ENCODE peak calls at places on chromosome 9, in eight cellular contexts. One of them, this sample, is unnamed.

GRCh38 chr9:134475051-134475790 is 149.0 kb downstream of the RXRA start:
- DNase-seq in AML-193: no peak
- DNase-seq in CD4-positive, CD25-positive, alpha-beta regulatory T cell: peak; percentile 44
- DNase-seq in stimulated activated CD4-positive, alpha-beta T cell treated with anti-CD3 and anti-CD28 coated beads, Interleukin-15, amount 100 ng/mL, for 1 hour: peak; percentile 11
- DNase-seq in frontal cortex: no peak
- DNase-seq in D721Med: no peak
- DNase-seq in fibroblast of lung: peak; percentile 85
- DNase-seq in HFFc6: peak; percentile 85
- DNase-seq in this sample: no peak

GRCh38 chr9:115127191-115127817 is 9.3 kb upstream of the TNC start:
- DNase-seq in AML-193: no peak
- DNase-seq in CD4-positive, CD25-positive, alpha-beta regulatory T cell: no peak
- DNase-seq in stimulated activated CD4-positive, alpha-beta T cell treated with anti-CD3 and anti-CD28 coated beads, Interleukin-15, amount 100 ng/mL, for 1 hour: no peak
- DNase-seq in frontal cortex: no peak
- DNase-seq in D721Med: no peak
- DNase-seq in fibroblast of lung: peak; percentile 63
- DNase-seq in HFFc6: no peak
- DNase-seq in this sample: no peak

GRCh38 chr9:2727966-2728613 is 10.8 kb downstream of the KCNV2 start:
- DNase-seq in AML-193: peak; percentile 32
- DNase-seq in CD4-positive, CD25-positive, alpha-beta regulatory T cell: peak; percentile 7
- DNase-seq in stimulated activated CD4-positive, alpha-beta T cell treated with anti-CD3 and anti-CD28 coated beads, Interleukin-15, amount 100 ng/mL, for 1 hour: no peak
- DNase-seq in frontal cortex: no peak
- DNase-seq in D721Med: no peak
- DNase-seq in fibroblast of lung: peak; percentile 80
- DNase-seq in HFFc6: peak; percentile 71
- DNase-seq in this sample: peak; percentile 29

GRCh38 chr9:78238061-78239038 is 2.5 kb downstream of the CEP78 start:
- DNase-seq in AML-193: no peak
- DNase-seq in CD4-positive, CD25-positive, alpha-beta regulatory T cell: peak; percentile 13
- DNase-seq in stimulated activated CD4-positive, alpha-beta T cell treated with anti-CD3 and anti-CD28 coated beads, Interleukin-15, amount 100 ng/mL, for 1 hour: no peak
- DNase-seq in frontal cortex: no peak
- DNase-seq in D721Med: no peak
- DNase-seq in fibroblast of lung: no peak
- DNase-seq in HFFc6: no peak
- DNase-seq in this sample: no peak

GRCh38 chr9:692636-693459 is 148.6 kb upstream of the DMRT1 start:
- DNase-seq in AML-193: no peak
- DNase-seq in CD4-positive, CD25-positive, alpha-beta regulatory T cell: no peak
- DNase-seq in stimulated activated CD4-positive, alpha-beta T cell treated with anti-CD3 and anti-CD28 coated beads, Interleukin-15, amount 100 ng/mL, for 1 hour: no peak
- DNase-seq in frontal cortex: no peak
- DNase-seq in D721Med: no peak
- DNase-seq in fibroblast of lung: no peak
- DNase-seq in HFFc6: peak; percentile 50
- DNase-seq in this sample: no peak

GRCh38 chr9:133389025-133389557 is 12.9 kb downstream of the STKLD1 start:
- DNase-seq in AML-193: no peak
- DNase-seq in CD4-positive, CD25-positive, alpha-beta regulatory T cell: no peak
- DNase-seq in stimulated activated CD4-positive, alpha-beta T cell treated with anti-CD3 and anti-CD28 coated beads, Interleukin-15, amount 100 ng/mL, for 1 hour: no peak
- DNase-seq in frontal cortex: no peak
- DNase-seq in D721Med: no peak
- DNase-seq in fibroblast of lung: no peak
- DNase-seq in HFFc6: no peak
- DNase-seq in this sample: no peak

GRCh38 chr9:88322906-88323566 is 65.2 kb upstream of the SPIN1 start:
- DNase-seq in AML-193: peak; percentile 96
- DNase-seq in CD4-positive, CD25-positive, alpha-beta regulatory T cell: peak; percentile 88
- DNase-seq in stimulated activated CD4-positive, alpha-beta T cell treated with anti-CD3 and anti-CD28 coated beads, Interleukin-15, amount 100 ng/mL, for 1 hour: no peak
- DNase-seq in frontal cortex: no peak
- DNase-seq in D721Med: no peak
- DNase-seq in fibroblast of lung: peak; percentile 5
- DNase-seq in HFFc6: peak; percentile 31
- DNase-seq in this sample: no peak

GRCh38 chr9:83714316-83714715 is 6.6 kb upstream of the UBQLN1 start:
- DNase-seq in AML-193: peak; percentile 63
- DNase-seq in CD4-positive, CD25-positive, alpha-beta regulatory T cell: peak; percentile 46
- DNase-seq in stimulated activated CD4-positive, alpha-beta T cell treated with anti-CD3 and anti-CD28 coated beads, Interleukin-15, amount 100 ng/mL, for 1 hour: no peak
- DNase-seq in frontal cortex: no peak
- DNase-seq in D721Med: no peak
- DNase-seq in fibroblast of lung: peak; percentile 18
- DNase-seq in HFFc6: no peak
- DNase-seq in this sample: no peak

GRCh38 chr9:35500130-35500748 is 10.3 kb downstream of the RUSC2 start:
- DNase-seq in AML-193: no peak
- DNase-seq in CD4-positive, CD25-positive, alpha-beta regulatory T cell: no peak
- DNase-seq in stimulated activated CD4-positive, alpha-beta T cell treated with anti-CD3 and anti-CD28 coated beads, Interleukin-15, amount 100 ng/mL, for 1 hour: no peak
- DNase-seq in frontal cortex: no peak
- DNase-seq in D721Med: no peak
- DNase-seq in fibroblast of lung: no peak
- DNase-seq in HFFc6: no peak
- DNase-seq in this sample: no peak

GRCh38 chr9:128706045-128706444 is 3.7 kb downstream of the PKN3 start:
- DNase-seq in AML-193: no peak
- DNase-seq in CD4-positive, CD25-positive, alpha-beta regulatory T cell: no peak
- DNase-seq in stimulated activated CD4-positive, alpha-beta T cell treated with anti-CD3 and anti-CD28 coated beads, Interleukin-15, amount 100 ng/mL, for 1 hour: no peak
- DNase-seq in frontal cortex: no peak
- DNase-seq in D721Med: peak; percentile 44
- DNase-seq in fibroblast of lung: no peak
- DNase-seq in HFFc6: no peak
- DNase-seq in this sample: no peak

GRCh38 chr9:111163738-111164399 is 125.6 kb upstream of the LPAR1 start:
- DNase-seq in AML-193: no peak
- DNase-seq in CD4-positive, CD25-positive, alpha-beta regulatory T cell: no peak
- DNase-seq in stimulated activated CD4-positive, alpha-beta T cell treated with anti-CD3 and anti-CD28 coated beads, Interleukin-15, amount 100 ng/mL, for 1 hour: no peak
- DNase-seq in frontal cortex: no peak
- DNase-seq in D721Med: no peak
- DNase-seq in fibroblast of lung: no peak
- DNase-seq in HFFc6: no peak
- DNase-seq in this sample: no peak

GRCh38 chr9:78601957-78602565 is 305.1 kb downstream of the PSAT1 start:
- DNase-seq in AML-193: peak; percentile 21
- DNase-seq in CD4-positive, CD25-positive, alpha-beta regulatory T cell: peak; percentile 26
- DNase-seq in stimulated activated CD4-positive, alpha-beta T cell treated with anti-CD3 and anti-CD28 coated beads, Interleukin-15, amount 100 ng/mL, for 1 hour: no peak
- DNase-seq in frontal cortex: no peak
- DNase-seq in D721Med: no peak
- DNase-seq in fibroblast of lung: peak; percentile 69
- DNase-seq in HFFc6: peak; percentile 59
- DNase-seq in this sample: peak; percentile 1

GRCh38 chr9:81874926-81875325 is 53.3 kb upstream of the SPATA31D4 start:
- DNase-seq in AML-193: no peak
- DNase-seq in CD4-positive, CD25-positive, alpha-beta regulatory T cell: no peak
- DNase-seq in stimulated activated CD4-positive, alpha-beta T cell treated with anti-CD3 and anti-CD28 coated beads, Interleukin-15, amount 100 ng/mL, for 1 hour: no peak
- DNase-seq in frontal cortex: no peak
- DNase-seq in D721Med: no peak
- DNase-seq in fibroblast of lung: peak; percentile 87
- DNase-seq in HFFc6: peak; percentile 74
- DNase-seq in this sample: no peak

GRCh38 chr9:87212563-87213154 is 265.4 kb upstream of the GAS1 start:
- DNase-seq in AML-193: no peak
- DNase-seq in CD4-positive, CD25-positive, alpha-beta regulatory T cell: no peak
- DNase-seq in stimulated activated CD4-positive, alpha-beta T cell treated with anti-CD3 and anti-CD28 coated beads, Interleukin-15, amount 100 ng/mL, for 1 hour: no peak
- DNase-seq in frontal cortex: no peak
- DNase-seq in D721Med: no peak
- DNase-seq in fibroblast of lung: no peak
- DNase-seq in HFFc6: peak; percentile 9
- DNase-seq in this sample: no peak

GRCh38 chr9:127523312-127523851 is 72.1 kb downstream of the LRSAM1 start:
- DNase-seq in AML-193: no peak
- DNase-seq in CD4-positive, CD25-positive, alpha-beta regulatory T cell: peak; percentile 57
- DNase-seq in stimulated activated CD4-positive, alpha-beta T cell treated with anti-CD3 and anti-CD28 coated beads, Interleukin-15, amount 100 ng/mL, for 1 hour: no peak
- DNase-seq in frontal cortex: no peak
- DNase-seq in D721Med: no peak
- DNase-seq in fibroblast of lung: peak; percentile 61
- DNase-seq in HFFc6: no peak
- DNase-seq in this sample: no peak

GRCh38 chr9:113616716-113617496 is 153.4 kb downstream of the RGS3 start:
- DNase-seq in AML-193: no peak
- DNase-seq in CD4-positive, CD25-positive, alpha-beta regulatory T cell: peak; percentile 12
- DNase-seq in stimulated activated CD4-positive, alpha-beta T cell treated with anti-CD3 and anti-CD28 coated beads, Interleukin-15, amount 100 ng/mL, for 1 hour: no peak
- DNase-seq in frontal cortex: no peak
- DNase-seq in D721Med: no peak
- DNase-seq in fibroblast of lung: no peak
- DNase-seq in HFFc6: no peak
- DNase-seq in this sample: no peak

GRCh38 chr9:109314011-109314531 is 6.8 kb downstream of the EPB41L4B start:
- DNase-seq in AML-193: no peak
- DNase-seq in CD4-positive, CD25-positive, alpha-beta regulatory T cell: no peak
- DNase-seq in stimulated activated CD4-positive, alpha-beta T cell treated with anti-CD3 and anti-CD28 coated beads, Interleukin-15, amount 100 ng/mL, for 1 hour: no peak
- DNase-seq in frontal cortex: no peak
- DNase-seq in D721Med: no peak
- DNase-seq in fibroblast of lung: no peak
- DNase-seq in HFFc6: no peak
- DNase-seq in this sample: no peak

GRCh38 chr9:73233359-73233758 is 81.7 kb downstream of the ANXA1 start:
- DNase-seq in AML-193: no peak
- DNase-seq in CD4-positive, CD25-positive, alpha-beta regulatory T cell: no peak
- DNase-seq in stimulated activated CD4-positive, alpha-beta T cell treated with anti-CD3 and anti-CD28 coated beads, Interleukin-15, amount 100 ng/mL, for 1 hour: no peak
- DNase-seq in frontal cortex: no peak
- DNase-seq in D721Med: no peak
- DNase-seq in fibroblast of lung: no peak
- DNase-seq in HFFc6: no peak
- DNase-seq in this sample: no peak

GRCh38 chr9:88826651-88827245 is 164.5 kb upstream of the S1PR3 start:
- DNase-seq in AML-193: no peak
- DNase-seq in CD4-positive, CD25-positive, alpha-beta regulatory T cell: no peak
- DNase-seq in stimulated activated CD4-positive, alpha-beta T cell treated with anti-CD3 and anti-CD28 coated beads, Interleukin-15, amount 100 ng/mL, for 1 hour: no peak
- DNase-seq in frontal cortex: no peak
- DNase-seq in D721Med: no peak
- DNase-seq in fibroblast of lung: peak; percentile 83
- DNase-seq in HFFc6: no peak
- DNase-seq in this sample: no peak

GRCh38 chr9:81317939-81318338 is 371.4 kb downstream of the TLE1 start:
- DNase-seq in AML-193: no peak
- DNase-seq in CD4-positive, CD25-positive, alpha-beta regulatory T cell: no peak
- DNase-seq in stimulated activated CD4-positive, alpha-beta T cell treated with anti-CD3 and anti-CD28 coated beads, Interleukin-15, amount 100 ng/mL, for 1 hour: no peak
- DNase-seq in frontal cortex: no peak
- DNase-seq in D721Med: no peak
- DNase-seq in fibroblast of lung: no peak
- DNase-seq in HFFc6: no peak
- DNase-seq in this sample: no peak

GRCh38 chr9:4508246-4508906 is 18.1 kb downstream of the SLC1A1 start:
- DNase-seq in AML-193: no peak
- DNase-seq in CD4-positive, CD25-positive, alpha-beta regulatory T cell: no peak
- DNase-seq in stimulated activated CD4-positive, alpha-beta T cell treated with anti-CD3 and anti-CD28 coated beads, Interleukin-15, amount 100 ng/mL, for 1 hour: no peak
- DNase-seq in frontal cortex: no peak
- DNase-seq in D721Med: no peak
- DNase-seq in fibroblast of lung: no peak
- DNase-seq in HFFc6: peak; percentile 74
- DNase-seq in this sample: no peak

GRCh38 chr9:748861-749497 is 92.5 kb upstream of the DMRT1 start:
- DNase-seq in AML-193: no peak
- DNase-seq in CD4-positive, CD25-positive, alpha-beta regulatory T cell: no peak
- DNase-seq in stimulated activated CD4-positive, alpha-beta T cell treated with anti-CD3 and anti-CD28 coated beads, Interleukin-15, amount 100 ng/mL, for 1 hour: no peak
- DNase-seq in frontal cortex: no peak
- DNase-seq in D721Med: no peak
- DNase-seq in fibroblast of lung: no peak
- DNase-seq in HFFc6: no peak
- DNase-seq in this sample: no peak

GRCh38 chr9:137205126-137206069 is at the start of the genes NDOR1 and TMEM203:
- DNase-seq in AML-193: peak; percentile 64
- DNase-seq in CD4-positive, CD25-positive, alpha-beta regulatory T cell: peak; percentile 91
- DNase-seq in stimulated activated CD4-positive, alpha-beta T cell treated with anti-CD3 and anti-CD28 coated beads, Interleukin-15, amount 100 ng/mL, for 1 hour: peak; percentile 91
- DNase-seq in frontal cortex: peak; percentile 99
- DNase-seq in D721Med: peak; percentile 100
- DNase-seq in fibroblast of lung: peak; percentile 78
- DNase-seq in HFFc6: peak; percentile 77
- DNase-seq in this sample: peak; percentile 89